ENCODE peak calls at places on chromosomes 7 and 10, in seven cellular contexts. One of them, this sample, is unnamed.

GRCh38 chr10:43200538-43201390 is 62.5 kb downstream of the CSGALNACT2 start:
- DNase-seq in tibial artery: no peak
- DNase-seq in upper lobe of right lung: peak
- DNase-seq in fibroblast of the aortic adventitia: no peak
- DNase-seq in lower lobe of right lung: peak
- DNase-seq in progenitor cell of endocrine pancreas: no peak
- DNase-seq in GM10248: no peak
- DNase-seq in this sample: no peak

GRCh38 chr10:8616166-8616565 is 561.7 kb downstream of the GATA3 start:
- DNase-seq in tibial artery: no peak
- DNase-seq in upper lobe of right lung: no peak
- DNase-seq in fibroblast of the aortic adventitia: no peak
- DNase-seq in lower lobe of right lung: no peak
- DNase-seq in progenitor cell of endocrine pancreas: no peak
- DNase-seq in GM10248: peak
- DNase-seq in this sample: no peak

GRCh38 chr10:60731134-60731883 is 47.0 kb upstream of the CDK1 start:
- DNase-seq in tibial artery: no peak
- DNase-seq in upper lobe of right lung: no peak
- DNase-seq in fibroblast of the aortic adventitia: no peak
- DNase-seq in lower lobe of right lung: no peak
- DNase-seq in progenitor cell of endocrine pancreas: no peak
- DNase-seq in GM10248: peak
- DNase-seq in this sample: no peak

GRCh38 chr10:230758-231157 is 95.5 kb downstream of the ZMYND11 start:
- DNase-seq in tibial artery: no peak
- DNase-seq in upper lobe of right lung: no peak
- DNase-seq in fibroblast of the aortic adventitia: no peak
- DNase-seq in lower lobe of right lung: no peak
- DNase-seq in progenitor cell of endocrine pancreas: no peak
- DNase-seq in GM10248: no peak
- DNase-seq in this sample: no peak

GRCh38 chr10:110609592-110609991 is 34.5 kb upstream of the RBM20 start:
- DNase-seq in tibial artery: no peak
- DNase-seq in upper lobe of right lung: no peak
- DNase-seq in fibroblast of the aortic adventitia: no peak
- DNase-seq in lower lobe of right lung: no peak
- DNase-seq in progenitor cell of endocrine pancreas: no peak
- DNase-seq in GM10248: no peak
- DNase-seq in this sample: no peak

GRCh38 chr10:56662765-56663447 is 301.8 kb upstream of the ZWINT start:
- DNase-seq in tibial artery: no peak
- DNase-seq in upper lobe of right lung: no peak
- DNase-seq in fibroblast of the aortic adventitia: no peak
- DNase-seq in lower lobe of right lung: no peak
- DNase-seq in progenitor cell of endocrine pancreas: no peak
- DNase-seq in GM10248: peak
- DNase-seq in this sample: no peak

GRCh38 chr10:35006836-35007235 is 83.3 kb downstream of the CUL2 start:
- DNase-seq in tibial artery: no peak
- DNase-seq in upper lobe of right lung: no peak
- DNase-seq in fibroblast of the aortic adventitia: peak
- DNase-seq in lower lobe of right lung: no peak
- DNase-seq in progenitor cell of endocrine pancreas: no peak
- DNase-seq in GM10248: no peak
- DNase-seq in this sample: no peak

GRCh38 chr10:76553700-76554470 is 1083.7 kb downstream of the KCNMA1 start:
- DNase-seq in tibial artery: no peak
- DNase-seq in upper lobe of right lung: no peak
- DNase-seq in fibroblast of the aortic adventitia: no peak
- DNase-seq in lower lobe of right lung: no peak
- DNase-seq in progenitor cell of endocrine pancreas: no peak
- DNase-seq in GM10248: no peak
- DNase-seq in this sample: no peak

GRCh38 chr10:78203915-78204818 is 170.5 kb downstream of the RPS24 start:
- DNase-seq in tibial artery: peak
- DNase-seq in upper lobe of right lung: no peak
- DNase-seq in fibroblast of the aortic adventitia: peak
- DNase-seq in lower lobe of right lung: peak
- DNase-seq in progenitor cell of endocrine pancreas: no peak
- DNase-seq in GM10248: no peak
- DNase-seq in this sample: no peak

GRCh38 chr10:110498087-110498981 is 627 bp downstream of the DUSP5 start:
- DNase-seq in tibial artery: peak
- DNase-seq in upper lobe of right lung: peak
- DNase-seq in fibroblast of the aortic adventitia: peak
- DNase-seq in lower lobe of right lung: peak
- DNase-seq in progenitor cell of endocrine pancreas: peak
- DNase-seq in GM10248: no peak
- DNase-seq in this sample: peak

GRCh38 chr10:131089150-131089549 is 222.4 kb downstream of the TCERG1L start:
- DNase-seq in tibial artery: no peak
- DNase-seq in upper lobe of right lung: no peak
- DNase-seq in fibroblast of the aortic adventitia: no peak
- DNase-seq in lower lobe of right lung: no peak
- DNase-seq in progenitor cell of endocrine pancreas: no peak
- DNase-seq in GM10248: no peak
- DNase-seq in this sample: no peak

GRCh38 chr7:116851175-116851574 is 11.2 kb upstream of the CAPZA2 start:
- DNase-seq in tibial artery: no peak
- DNase-seq in upper lobe of right lung: no peak
- DNase-seq in fibroblast of the aortic adventitia: no peak
- DNase-seq in lower lobe of right lung: no peak
- DNase-seq in progenitor cell of endocrine pancreas: no peak
- DNase-seq in GM10248: no peak
- DNase-seq in this sample: no peak

GRCh38 chr10:132526676-132527075 is 10.9 kb upstream of the INPP5A start:
- DNase-seq in tibial artery: peak
- DNase-seq in upper lobe of right lung: no peak
- DNase-seq in fibroblast of the aortic adventitia: no peak
- DNase-seq in lower lobe of right lung: peak
- DNase-seq in progenitor cell of endocrine pancreas: no peak
- DNase-seq in GM10248: no peak
- DNase-seq in this sample: peak

GRCh38 chr7:151012921-151013347 is 11.4 kb downstream of the ATG9B start:
- DNase-seq in tibial artery: no peak
- DNase-seq in upper lobe of right lung: no peak
- DNase-seq in fibroblast of the aortic adventitia: no peak
- DNase-seq in lower lobe of right lung: no peak
- DNase-seq in progenitor cell of endocrine pancreas: no peak
- DNase-seq in GM10248: no peak
- DNase-seq in this sample: no peak

GRCh38 chr10:49689882-49690510 is 10.5 kb downstream of the C10orf53 start:
- DNase-seq in tibial artery: no peak
- DNase-seq in upper lobe of right lung: no peak
- DNase-seq in fibroblast of the aortic adventitia: no peak
- DNase-seq in lower lobe of right lung: no peak
- DNase-seq in progenitor cell of endocrine pancreas: no peak
- DNase-seq in GM10248: no peak
- DNase-seq in this sample: no peak

GRCh38 chr10:69769395-69769989 is 32.2 kb upstream of the COL13A1 start:
- DNase-seq in tibial artery: peak
- DNase-seq in upper lobe of right lung: no peak
- DNase-seq in fibroblast of the aortic adventitia: peak
- DNase-seq in lower lobe of right lung: no peak
- DNase-seq in progenitor cell of endocrine pancreas: no peak
- DNase-seq in GM10248: no peak
- DNase-seq in this sample: peak

GRCh38 chr7:129896568-129897382 is 56.0 kb downstream of the UBE2H start:
- DNase-seq in tibial artery: no peak
- DNase-seq in upper lobe of right lung: no peak
- DNase-seq in fibroblast of the aortic adventitia: peak
- DNase-seq in lower lobe of right lung: no peak
- DNase-seq in progenitor cell of endocrine pancreas: no peak
- DNase-seq in GM10248: no peak
- DNase-seq in this sample: peak

GRCh38 chr7:148664319-148664718 is 34.4 kb upstream of the CUL1 start:
- DNase-seq in tibial artery: peak
- DNase-seq in upper lobe of right lung: no peak
- DNase-seq in fibroblast of the aortic adventitia: peak
- DNase-seq in lower lobe of right lung: no peak
- DNase-seq in progenitor cell of endocrine pancreas: no peak
- DNase-seq in GM10248: no peak
- DNase-seq in this sample: no peak

GRCh38 chr10:69965919-69966662 is 86.6 kb upstream of the MACROH2A2 start:
- DNase-seq in tibial artery: no peak
- DNase-seq in upper lobe of right lung: no peak
- DNase-seq in fibroblast of the aortic adventitia: peak
- DNase-seq in lower lobe of right lung: no peak
- DNase-seq in progenitor cell of endocrine pancreas: no peak
- DNase-seq in GM10248: no peak
- DNase-seq in this sample: no peak

GRCh38 chr10:11082551-11082950 is 64.9 kb downstream of the CELF2 start:
- DNase-seq in tibial artery: no peak
- DNase-seq in upper lobe of right lung: no peak
- DNase-seq in fibroblast of the aortic adventitia: peak
- DNase-seq in lower lobe of right lung: no peak
- DNase-seq in progenitor cell of endocrine pancreas: no peak
- DNase-seq in GM10248: no peak
- DNase-seq in this sample: no peak

GRCh38 chr7:108824840-108825540 is 255.3 kb downstream of the DNAJB9 start:
- DNase-seq in tibial artery: no peak
- DNase-seq in upper lobe of right lung: no peak
- DNase-seq in fibroblast of the aortic adventitia: peak
- DNase-seq in lower lobe of right lung: no peak
- DNase-seq in progenitor cell of endocrine pancreas: no peak
- DNase-seq in GM10248: no peak
- DNase-seq in this sample: no peak

GRCh38 chr10:16720812-16721211 is 96.4 kb downstream of the RSU1 start:
- DNase-seq in tibial artery: no peak
- DNase-seq in upper lobe of right lung: no peak
- DNase-seq in fibroblast of the aortic adventitia: no peak
- DNase-seq in lower lobe of right lung: no peak
- DNase-seq in progenitor cell of endocrine pancreas: no peak
- DNase-seq in GM10248: no peak
- DNase-seq in this sample: no peak

GRCh38 chr7:121994625-121995410 is 121.9 kb downstream of the PTPRZ1 start:
- DNase-seq in tibial artery: no peak
- DNase-seq in upper lobe of right lung: no peak
- DNase-seq in fibroblast of the aortic adventitia: peak
- DNase-seq in lower lobe of right lung: no peak
- DNase-seq in progenitor cell of endocrine pancreas: peak
- DNase-seq in GM10248: peak
- DNase-seq in this sample: peak

GRCh38 chr7:95690367-95690947 is 81.9 kb upstream of the DYNC1I1 start:
- DNase-seq in tibial artery: no peak
- DNase-seq in upper lobe of right lung: no peak
- DNase-seq in fibroblast of the aortic adventitia: peak
- DNase-seq in lower lobe of right lung: no peak
- DNase-seq in progenitor cell of endocrine pancreas: no peak
- DNase-seq in GM10248: peak
- DNase-seq in this sample: peak

GRCh38 chr7:130966246-130967009 is 232.4 kb upstream of the KLF14 start:
- DNase-seq in tibial artery: no peak
- DNase-seq in upper lobe of right lung: no peak
- DNase-seq in fibroblast of the aortic adventitia: peak
- DNase-seq in lower lobe of right lung: no peak
- DNase-seq in progenitor cell of endocrine pancreas: no peak
- DNase-seq in GM10248: no peak
- DNase-seq in this sample: peak

GRCh38 chr7:2613926-2614613 is 17.7 kb upstream of the TTYH3 start:
- DNase-seq in tibial artery: peak
- DNase-seq in upper lobe of right lung: peak
- DNase-seq in fibroblast of the aortic adventitia: peak
- DNase-seq in lower lobe of right lung: peak
- DNase-seq in progenitor cell of endocrine pancreas: no peak
- DNase-seq in GM10248: no peak
- DNase-seq in this sample: no peak

GRCh38 chr7:41696323-41696916 is 6.5 kb downstream of the INHBA start:
- DNase-seq in tibial artery: peak
- DNase-seq in upper lobe of right lung: peak
- DNase-seq in fibroblast of the aortic adventitia: peak
- DNase-seq in lower lobe of right lung: peak
- DNase-seq in progenitor cell of endocrine pancreas: peak
- DNase-seq in GM10248: peak
- DNase-seq in this sample: peak

GRCh38 chr7:41691286-41691966 is 11.5 kb downstream of the INHBA start:
- DNase-seq in tibial artery: no peak
- DNase-seq in upper lobe of right lung: no peak
- DNase-seq in fibroblast of the aortic adventitia: no peak
- DNase-seq in lower lobe of right lung: no peak
- DNase-seq in progenitor cell of endocrine pancreas: no peak
- DNase-seq in GM10248: no peak
- DNase-seq in this sample: no peak

GRCh38 chr7:41694490-41694889 is 8.4 kb downstream of the INHBA start:
- DNase-seq in tibial artery: no peak
- DNase-seq in upper lobe of right lung: no peak
- DNase-seq in fibroblast of the aortic adventitia: no peak
- DNase-seq in lower lobe of right lung: no peak
- DNase-seq in progenitor cell of endocrine pancreas: no peak
- DNase-seq in GM10248: no peak
- DNase-seq in this sample: no peak

GRCh38 chr7:41695661-41696322 is 7.1 kb downstream of the INHBA start:
- DNase-seq in tibial artery: no peak
- DNase-seq in upper lobe of right lung: no peak
- DNase-seq in fibroblast of the aortic adventitia: peak
- DNase-seq in lower lobe of right lung: no peak
- DNase-seq in progenitor cell of endocrine pancreas: no peak
- DNase-seq in GM10248: no peak
- DNase-seq in this sample: no peak

GRCh38 chr7:41693150-41693997 is 9.5 kb downstream of the INHBA start:
- DNase-seq in tibial artery: peak
- DNase-seq in upper lobe of right lung: no peak
- DNase-seq in fibroblast of the aortic adventitia: peak
- DNase-seq in lower lobe of right lung: no peak
- DNase-seq in progenitor cell of endocrine pancreas: no peak
- DNase-seq in GM10248: no peak
- DNase-seq in this sample: no peak
- TF ChIP-seq CTCF in tibial artery: peak
- TF ChIP-seq CTCF in upper lobe of right lung: peak
- TF ChIP-seq CTCF in fibroblast of the aortic adventitia: peak
- TF ChIP-seq CTCF in lower lobe of right lung: peak
- TF ChIP-seq CTCF in progenitor cell of endocrine pancreas: peak
- TF ChIP-seq CTCF in GM10248: no peak
- TF ChIP-seq CTCF in this sample: peak

GRCh38 chr7:87687653-87688254 is 59.6 kb downstream of the RUNDC3B start:
- DNase-seq in tibial artery: no peak
- DNase-seq in upper lobe of right lung: no peak
- DNase-seq in fibroblast of the aortic adventitia: no peak
- DNase-seq in lower lobe of right lung: no peak
- DNase-seq in progenitor cell of endocrine pancreas: no peak
- DNase-seq in GM10248: no peak
- DNase-seq in this sample: no peak
- TF ChIP-seq CTCF in tibial artery: no peak
- TF ChIP-seq CTCF in upper lobe of right lung: no peak
- TF ChIP-seq CTCF in fibroblast of the aortic adventitia: no peak
- TF ChIP-seq CTCF in lower lobe of right lung: no peak
- TF ChIP-seq CTCF in progenitor cell of endocrine pancreas: no peak
- TF ChIP-seq CTCF in GM10248: no peak
- TF ChIP-seq CTCF in this sample: no peak

GRCh38 chr10:51532044-51532443 is 167.4 kb downstream of the CSTF2T start:
- DNase-seq in tibial artery: no peak
- DNase-seq in upper lobe of right lung: no peak
- DNase-seq in fibroblast of the aortic adventitia: no peak
- DNase-seq in lower lobe of right lung: no peak
- DNase-seq in progenitor cell of endocrine pancreas: no peak
- DNase-seq in GM10248: no peak
- DNase-seq in this sample: no peak
- TF ChIP-seq CTCF in tibial artery: no peak
- TF ChIP-seq CTCF in upper lobe of right lung: no peak
- TF ChIP-seq CTCF in fibroblast of the aortic adventitia: no peak
- TF ChIP-seq CTCF in lower lobe of right lung: no peak
- TF ChIP-seq CTCF in progenitor cell of endocrine pancreas: no peak
- TF ChIP-seq CTCF in GM10248: no peak
- TF ChIP-seq CTCF in this sample: no peak

GRCh38 chr10:102117391-102118159 is 2.6 kb downstream of the LDB1 start:
- DNase-seq in tibial artery: peak
- DNase-seq in upper lobe of right lung: peak
- DNase-seq in fibroblast of the aortic adventitia: peak
- DNase-seq in lower lobe of right lung: peak
- DNase-seq in progenitor cell of endocrine pancreas: no peak
- DNase-seq in GM10248: peak
- DNase-seq in this sample: peak
- TF ChIP-seq CTCF in tibial artery: no peak
- TF ChIP-seq CTCF in upper lobe of right lung: no peak
- TF ChIP-seq CTCF in fibroblast of the aortic adventitia: no peak
- TF ChIP-seq CTCF in lower lobe of right lung: peak
- TF ChIP-seq CTCF in progenitor cell of endocrine pancreas: no peak
- TF ChIP-seq CTCF in GM10248: peak
- TF ChIP-seq CTCF in this sample: peak

This sample was measured in HFFc6.